ENCODE peak calls at places on chromosomes 3 and 15, in five cellular contexts. L is AG09319, P is neural progenitor cell, K is AG10803, I is cardiac muscle cell. F is an unnamed sample.

GRCh38 chr15:20352241-20353200 is 189.1 kb downstream of the GOLGA6L6 start:
- DNase-seq in K (no peak), P (no peak), I (no peak), L (no peak), F (no peak)

GRCh38 chr3:45746182-45746973 is 50.0 kb downstream of the SLC6A20 start:
- DNase-seq in P (no peak), K (no peak), L (no peak), I (no peak), F (no peak)

GRCh38 chr15:39587910-39588530 is 7.1 kb downstream of the THBS1 start:
- DNase-seq in L (peak), P (no peak), K (peak), I (no peak), F (no peak)

GRCh38 chr15:42364529-42364928 is 5.2 kb downstream of the CAPN3 start:
- DNase-seq in K (peak), I (peak), P (no peak), L (no peak), F (no peak)

GRCh38 chr3:42226470-42227425 is 39.2 kb downstream of the CCK start:
- DNase-seq in L (no peak), K (no peak), P (no peak), I (no peak), F (no peak)

GRCh38 chr15:90552162-90552928 is 22.6 kb downstream of the CRTC3 start:
- DNase-seq in I (no peak), P (no peak), L (peak), K (peak), F (no peak)

GRCh38 chr3:138186803-138187295 is 252 bp upstream of the ARMC8 start:
- DNase-seq in L (peak), I (peak), P (peak), K (peak), F (peak)

GRCh38 chr15:57461541-57461940 is 85.2 kb downstream of the CGNL1 start:
- DNase-seq in K (no peak), I (no peak), L (no peak), P (no peak), F (no peak)

GRCh38 chr3:148309390-148310035 is 388.2 kb upstream of the AGTR1 start:
- DNase-seq in L (peak), P (peak), I (peak), K (peak), F (peak)

GRCh38 chr15:35243758-35244157 is 158.7 kb upstream of the NANOGP8 start:
- DNase-seq in K (peak), I (no peak), P (no peak), L (no peak), F (no peak)

GRCh38 chr3:186772281-186772885 is 11.0 kb upstream of the EIF4A2 start:
- DNase-seq in P (no peak), L (no peak), I (no peak), K (no peak), F (no peak)

GRCh38 chr3:157542711-157543485 is 39.7 kb upstream of the VEPH1 start:
- DNase-seq in L (no peak), P (peak), I (peak), K (peak), F (peak)

GRCh38 chr3:146218880-146219866 is 31.7 kb downstream of the PLSCR4 start:
- DNase-seq in K (peak), P (peak), I (peak), L (no peak), F (peak)

GRCh38 chr3:61562042-61562809 is 855 bp downstream of the PTPRG start:
- DNase-seq in I (peak), K (peak), P (peak), L (no peak), F (peak)

GRCh38 chr3:184662192-184662591 is 49.7 kb downstream of the MAGEF1 start:
- DNase-seq in P (no peak), I (peak), L (no peak), K (peak), F (no peak)

GRCh38 chr3:97793415-97794019 is 28.3 kb upstream of the CRYBG3 start:
- DNase-seq in K (peak), I (peak), L (peak), P (peak), F (no peak)

GRCh38 chr3:23876901-23877300 is 39.9 kb downstream of the NKIRAS1 start:
- DNase-seq in L (no peak), P (no peak), K (peak), I (no peak), F (no peak)

GRCh38 chr3:61464785-61465184 is 96.6 kb upstream of the PTPRG start:
- DNase-seq in K (no peak), P (no peak), L (no peak), I (no peak), F (no peak)

GRCh38 chr15:76460871-76461270 is 124.3 kb downstream of the ISL2 start:
- DNase-seq in K (peak), L (no peak), P (no peak), I (no peak), F (no peak)

GRCh38 chr3:27681249-27681748 is 40.8 kb downstream of the EOMES start:
- DNase-seq in K (peak), L (peak), I (peak), P (peak), F (peak)

GRCh38 chr3:168951368-168951767 is 712.1 kb downstream of the MECOM start:
- DNase-seq in P (no peak), L (no peak), K (no peak), I (no peak), F (no peak)

GRCh38 chr3:2875699-2876098 is 234.5 kb downstream of the IL5RA start:
- DNase-seq in I (no peak), L (no peak), K (no peak), P (no peak), F (no peak)

GRCh38 chr3:31813686-31814085 is 167.4 kb downstream of the OSBPL10 start:
- DNase-seq in P (no peak), L (no peak), I (no peak), K (no peak), F (no peak)

GRCh38 chr3:169964176-169964575 is 2.4 kb upstream of the SEC62 start:
- DNase-seq in P (no peak), K (no peak), L (no peak), I (no peak), F (no peak)

GRCh38 chr15:65666257-65666656 is 44.5 kb downstream of the SLC24A1 start:
- DNase-seq in P (no peak), I (no peak), L (no peak), K (peak), F (no peak)

GRCh38 chr3:132822266-132822665 is 100.1 kb upstream of the NPHP3 start:
- DNase-seq in K (no peak), L (no peak), P (no peak), I (no peak), F (no peak)

GRCh38 chr15:80003171-80003570 is 32.2 kb upstream of the BCL2A1 start:
- DNase-seq in K (peak), L (no peak), I (no peak), P (no peak), F (no peak)

GRCh38 chr15:68618339-68619302 is 39.8 kb downstream of the CORO2B start:
- DNase-seq in I (no peak), P (no peak), L (no peak), K (peak), F (no peak)

GRCh38 chr3:147614210-147614609 is 205.0 kb downstream of the ZIC1 start:
- DNase-seq in P (no peak), I (no peak), K (peak), L (no peak), F (no peak)

GRCh38 chr3:159825216-159825854 is 163.3 kb upstream of the IL12A start:
- DNase-seq in I (peak), K (no peak), L (no peak), P (no peak), F (no peak)

GRCh38 chr3:45612918-45613602 is 18.5 kb downstream of the LIMD1 start:
- DNase-seq in I (no peak), L (no peak), P (no peak), K (peak), F (no peak)

GRCh38 chr15:40256642-40257235 is 17.9 kb downstream of the PAK6 start:
- DNase-seq in K (no peak), P (no peak), L (no peak), I (no peak), F (no peak)

GRCh38 chr3:10810376-10810775 is 5.7 kb upstream of the SLC6A11 start:
- DNase-seq in K (no peak), I (no peak), L (no peak), P (no peak), F (no peak)

GRCh38 chr3:46193436-46193835 is 14.7 kb downstream of the CCR1 start:
- DNase-seq in I (no peak), K (peak), L (no peak), P (no peak), F (no peak)

GRCh38 chr15:68256675-68257450 is 20.7 kb upstream of the FEM1B start:
- DNase-seq in L (peak), P (peak), I (peak), K (peak), F (peak)

GRCh38 chr3:69370156-69370944 is 15.5 kb downstream of the FRMD4B start:
- DNase-seq in I (no peak), P (no peak), K (peak), L (no peak), F (no peak)

GRCh38 chr15:69213786-69214185 is 53.4 kb downstream of the GLCE start:
- DNase-seq in P (no peak), L (no peak), I (no peak), K (no peak), F (no peak)

GRCh38 chr3:9955611-9956352 is 3.6 kb upstream of the PRRT3 start:
- DNase-seq in I (no peak), L (no peak), P (no peak), K (no peak), F (no peak)

GRCh38 chr3:120071259-120071658 is 23.0 kb downstream of the GSK3B start:
- DNase-seq in I (no peak), P (peak), K (no peak), L (no peak), F (no peak)

GRCh38 chr3:120070263-120070981 is 23.8 kb downstream of the GSK3B start:
- DNase-seq in P (no peak), I (no peak), L (no peak), K (no peak), F (no peak)

GRCh38 chr3:120067090-120067489 is 27.2 kb downstream of the GSK3B start:
- DNase-seq in L (no peak), P (no peak), K (no peak), I (no peak), F (no peak)

GRCh38 chr3:120077726-120078125 is 16.5 kb downstream of the GSK3B start:
- DNase-seq in P (no peak), L (no peak), K (peak), I (no peak), F (no peak)

GRCh38 chr3:120072867-120073525 is 21.3 kb downstream of the GSK3B start:
- DNase-seq in K (no peak), P (no peak), L (no peak), I (no peak), F (no peak)
- TF ChIP-seq CTCF in K (no peak), P (no peak), L (no peak), I (no peak), F (no peak)

DNA sequence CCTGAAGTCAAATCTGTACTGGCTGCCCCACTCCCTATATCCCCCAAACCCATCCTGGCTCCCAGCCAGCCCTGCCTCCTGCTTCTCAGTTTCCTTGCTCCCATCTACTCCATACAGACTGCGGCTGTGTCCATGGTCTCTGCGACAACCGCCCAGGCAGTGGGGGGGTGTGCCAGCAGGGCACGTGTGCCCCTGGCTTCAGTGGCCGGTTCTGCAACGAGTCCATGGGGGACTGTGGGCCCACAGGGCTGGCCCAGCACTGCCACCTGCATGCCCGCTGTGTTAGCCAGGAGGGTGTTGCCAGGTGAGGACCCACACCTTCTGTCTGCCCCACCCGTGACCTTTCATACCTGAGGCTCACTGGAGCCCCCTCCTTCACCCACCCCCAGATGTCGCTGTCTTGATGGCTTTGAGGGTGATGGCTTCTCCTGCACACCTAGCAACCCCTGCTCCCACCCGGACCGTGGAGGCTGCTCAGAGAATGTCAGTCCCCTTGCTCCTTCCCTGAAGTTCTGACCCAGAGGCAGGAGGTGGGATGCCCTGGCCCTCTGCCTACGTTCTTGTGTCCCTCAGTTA is 14.7 kb downstream of the STAB1 start:
- DNase-seq in P (no peak), I (no peak), K (no peak), L (no peak), F (no peak)
- TF ChIP-seq CTCF in P (no peak), I (no peak), K (no peak), L (no peak), F (no peak)

DNA sequence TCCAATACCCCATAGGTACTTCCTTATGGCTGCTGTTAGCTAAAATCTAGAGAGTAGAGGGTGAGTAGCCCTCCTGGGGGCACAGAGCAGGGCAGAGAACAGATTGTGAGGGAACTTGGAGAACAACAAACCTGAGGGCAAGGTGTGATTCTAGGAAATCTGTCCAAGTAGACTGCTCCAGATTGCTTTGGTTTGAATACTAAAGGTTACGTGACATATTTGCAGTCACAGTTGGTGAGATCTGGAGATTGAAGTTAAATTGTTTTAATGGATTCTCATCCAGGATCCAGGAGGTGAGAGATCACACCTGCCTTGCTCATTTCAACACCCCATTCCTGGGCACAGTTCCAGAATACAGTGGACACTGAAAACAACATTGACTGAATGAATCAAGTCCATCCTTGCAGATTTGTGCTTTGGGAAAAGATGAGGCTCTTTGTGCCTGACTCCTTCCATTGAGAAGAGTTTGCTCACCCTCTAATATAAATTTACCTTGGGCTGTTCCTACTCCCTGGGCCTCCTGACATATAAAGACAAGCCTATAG is 401.1 kb upstream of the MCTP2 start:
- DNase-seq in L (no peak), K (no peak), P (no peak), I (no peak), F (no peak)
- TF ChIP-seq CTCF in L (no peak), K (no peak), P (no peak), I (no peak), F (no peak)

DNA sequence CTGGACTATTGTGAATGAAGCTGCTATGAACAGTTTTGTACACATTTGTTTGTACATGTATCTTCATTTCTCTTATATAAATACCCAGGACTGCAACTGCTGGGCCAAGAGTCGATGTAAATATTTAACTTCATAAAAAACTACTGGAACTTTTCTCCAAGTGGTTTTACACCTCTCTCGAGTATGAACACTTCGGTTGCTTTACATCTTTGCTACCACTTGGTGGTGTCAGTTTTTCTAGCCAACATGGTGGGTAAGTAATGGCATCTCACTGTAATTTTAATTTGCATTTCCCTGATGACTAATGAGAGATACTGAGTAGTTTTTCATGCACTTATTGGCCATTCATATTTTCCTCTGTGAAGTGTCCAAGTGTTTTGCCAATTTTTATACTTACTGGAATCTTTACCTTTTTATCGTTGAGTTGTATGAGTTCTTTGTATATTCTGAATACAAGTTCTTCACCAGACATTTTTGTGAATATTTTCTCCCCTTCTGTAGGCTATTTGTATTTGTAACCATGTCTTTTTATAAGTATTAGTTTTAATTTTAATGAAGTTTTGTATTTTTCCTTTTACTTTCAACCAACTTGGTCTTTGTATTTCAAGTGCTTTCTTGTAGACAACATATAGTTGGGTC is 44.4 kb downstream of the PCOLCE2 start:
- DNase-seq in I (peak), P (peak), K (peak), L (no peak), F (no peak)
- TF ChIP-seq CTCF in I (peak), P (peak), K (peak), L (peak), F (peak)

GRCh38 chr3:51719413-51720025 is 12.7 kb downstream of the GRM2 start:
- DNase-seq in K (no peak), L (no peak), I (no peak), P (no peak), F (no peak)
- TF ChIP-seq CTCF in K (no peak), L (no peak), I (no peak), P (no peak), F (peak)

DNA sequence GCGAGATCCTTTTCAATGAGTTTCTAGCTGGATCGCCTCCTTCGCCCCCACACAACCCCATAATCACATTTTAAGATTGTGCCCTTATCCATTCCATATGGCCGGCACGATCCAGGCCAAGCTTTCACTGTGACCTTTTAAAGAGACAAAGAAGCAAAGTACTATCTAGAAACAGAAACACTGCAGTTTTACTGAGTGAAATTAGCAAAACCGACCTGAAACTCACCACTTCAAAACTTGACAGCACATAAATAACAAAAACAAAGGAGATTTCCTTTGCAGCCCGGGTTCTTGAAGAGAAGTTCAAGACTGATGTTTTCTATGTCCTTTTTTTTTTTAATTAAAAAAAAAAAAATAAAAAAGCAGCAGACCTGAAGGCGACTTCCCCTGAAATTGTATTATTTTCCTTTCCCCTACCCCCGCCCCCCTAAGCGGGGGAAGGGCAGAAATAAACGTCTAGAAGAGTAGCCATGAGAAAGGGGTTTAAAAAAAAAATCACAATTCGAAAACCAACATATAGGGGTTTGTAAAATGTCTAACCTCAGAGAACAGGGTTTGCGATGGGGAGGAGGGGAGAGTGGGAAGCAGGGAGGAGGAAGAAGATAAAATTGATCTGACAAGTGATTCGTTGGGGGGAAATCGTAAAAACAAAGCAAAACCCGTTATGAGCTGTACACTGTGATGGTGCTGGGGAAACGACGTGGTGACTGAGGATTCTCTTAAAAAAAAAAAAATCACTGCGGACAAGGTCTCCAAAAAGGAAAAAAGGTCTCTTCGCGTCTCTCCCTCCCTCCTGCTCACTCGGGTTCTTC is 1.5 kb downstream of the SATB1 start:
- DNase-seq in I (peak), P (peak), K (peak), L (no peak), F (peak)
- TF ChIP-seq CTCF in I (no peak), P (no peak), K (no peak), L (no peak), F (no peak)

GRCh38 chr3:139319428-139320402 is 24.1 kb upstream of the MRPS22 start:
- DNase-seq in L (no peak), K (no peak), P (peak), I (peak), F (peak)
- TF ChIP-seq CTCF in L (peak), K (peak), P (peak), I (peak), F (peak)

DNA sequence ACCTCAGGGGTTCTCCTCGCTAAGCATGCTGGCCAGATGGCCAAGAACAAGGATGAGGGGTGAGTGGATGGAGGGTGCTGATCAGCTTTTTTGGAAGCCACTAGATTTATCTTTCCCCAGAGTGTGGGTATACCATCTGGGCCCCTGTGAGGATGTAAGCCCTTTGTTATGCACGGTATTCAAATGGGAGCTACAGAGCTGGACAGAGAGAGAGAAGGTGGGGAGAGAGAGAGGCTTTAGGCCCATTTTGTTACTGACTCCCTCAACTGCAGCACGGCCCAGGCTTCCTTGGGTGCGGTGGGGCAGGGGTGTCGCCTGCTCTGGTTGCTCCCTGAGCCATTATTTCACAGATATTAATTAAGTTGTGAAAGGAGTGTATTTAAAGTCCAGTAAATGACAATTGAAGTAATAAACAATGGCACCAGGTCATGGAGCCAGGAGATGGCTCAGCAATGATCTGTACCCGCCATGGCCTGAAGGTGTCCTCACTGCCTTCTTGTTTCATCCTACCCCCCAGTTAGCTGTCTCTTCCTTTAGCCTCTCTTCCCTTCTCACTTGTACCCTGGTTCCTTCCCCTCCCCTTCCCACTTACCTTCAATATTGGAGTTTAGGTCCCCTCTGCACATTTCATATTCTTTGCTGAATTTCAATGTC is 158.0 kb downstream of the CLSTN2 start:
- DNase-seq in P (peak), I (no peak), K (no peak), L (no peak), F (no peak)
- TF ChIP-seq CTCF in P (peak), I (no peak), K (no peak), L (no peak), F (no peak)

F was measured in nephron progenitor cell.